ENCODE peak calls at places on chromosomes 12 and 14, in ten cellular contexts. T is epithelial cell of esophagus, O is cardiac fibroblast, S is retinal pigment epithelial cell, A is dorsolateral prefrontal cortex, Z is fibroblast of pulmonary artery, C is stomach, K is AG04449, N is mammary epithelial cell, W is PC-3. Q is an unnamed sample.

GRCh38 chr14:53430870-53431269 is 277.7 kb upstream of the DDHD1 start:
- DNase-seq in T (no peak), O (no peak), S (no peak), A (no peak), Z (no peak), C (no peak), K (no peak), N (no peak), W (peak), Q (no peak)

GRCh38 chr14:53516261-53516774 is 363.2 kb upstream of the DDHD1 start:
- DNase-seq in T (peak), O (peak), S (no peak), A (no peak), Z (peak), C (no peak), K (peak), N (no peak), W (no peak), Q (no peak)

GRCh38 chr12:132061197-132061596 is 82.9 kb downstream of the DDX51 start:
- DNase-seq in T (no peak), O (no peak), S (no peak), A (no peak), Z (no peak), C (no peak), K (no peak), N (no peak), W (no peak), Q (no peak)

GRCh38 chr14:61581340-61581739 is 114.0 kb upstream of the HIF1A start:
- DNase-seq in T (no peak), O (no peak), S (no peak), A (no peak), Z (no peak), C (no peak), K (no peak), N (no peak), W (no peak), Q (no peak)

GRCh38 chr12:104218935-104219334 is 3.4 kb downstream of the TXNRD1 start:
- DNase-seq in T (peak), O (peak), S (peak), A (no peak), Z (peak), C (no peak), K (no peak), N (peak), W (peak), Q (no peak)

GRCh38 chr12:69008510-69008909 is 75.5 kb upstream of the CPM start:
- DNase-seq in T (peak), O (peak), S (no peak), A (no peak), Z (peak), C (no peak), K (no peak), N (peak), W (peak), Q (no peak)

GRCh38 chr12:31570880-31571279 is 20.1 kb downstream of the DENND5B start:
- DNase-seq in T (no peak), O (no peak), S (no peak), A (no peak), Z (peak), C (no peak), K (no peak), N (no peak), W (no peak), Q (no peak)

GRCh38 chr12:112606611-112607366 is 184.8 kb upstream of the RPH3A start:
- DNase-seq in T (no peak), O (no peak), S (no peak), A (no peak), Z (no peak), C (no peak), K (no peak), N (no peak), W (no peak), Q (no peak)

GRCh38 chr12:50765325-50765911 is 1.5 kb downstream of the ATF1 start:
- DNase-seq in T (peak), O (peak), S (no peak), A (no peak), Z (peak), C (peak), K (no peak), N (peak), W (peak), Q (no peak)

GRCh38 chr12:29528161-29528560 is 30.7 kb upstream of the OVCH1 start:
- DNase-seq in T (no peak), O (no peak), S (no peak), A (no peak), Z (no peak), C (no peak), K (no peak), N (no peak), W (no peak), Q (no peak)

GRCh38 chr14:90804776-90805391 is 11.3 kb downstream of the TTC7B start:
- DNase-seq in T (no peak), O (no peak), S (no peak), A (no peak), Z (no peak), C (no peak), K (no peak), N (no peak), W (no peak), Q (no peak)

GRCh38 chr14:63275611-63276010 is 43.1 kb downstream of the GPHB5 start:
- DNase-seq in T (no peak), O (no peak), S (no peak), A (no peak), Z (no peak), C (no peak), K (no peak), N (no peak), W (no peak), Q (no peak)

GRCh38 chr12:47808574-47809380 is 10.9 kb downstream of the HDAC7 start:
- DNase-seq in T (peak), O (peak), S (no peak), A (no peak), Z (no peak), C (no peak), K (no peak), N (peak), W (peak), Q (no peak)

GRCh38 chr14:23538785-23539184 is 12.8 kb downstream of the ZFHX2 start:
- DNase-seq in T (peak), O (peak), S (no peak), A (peak), Z (peak), C (no peak), K (no peak), N (no peak), W (no peak), Q (no peak)

GRCh38 chr14:56117765-56118610 is at the start of gene PELI2:
- DNase-seq in T (peak), O (peak), S (no peak), A (peak), Z (peak), C (peak), K (no peak), N (no peak), W (peak), Q (no peak)

GRCh38 chr14:97692084-97692483 is 894.9 kb downstream of the VRK1 start:
- DNase-seq in T (no peak), O (no peak), S (no peak), A (no peak), Z (no peak), C (no peak), K (no peak), N (no peak), W (no peak), Q (no peak)

GRCh38 chr14:91727121-91727520 is 4.8 kb downstream of the CATSPERB start:
- DNase-seq in T (no peak), O (peak), S (no peak), A (no peak), Z (no peak), C (no peak), K (no peak), N (no peak), W (peak), Q (no peak)

GRCh38 chr14:102086972-102087761 is at the start of gene HSP90AA1:
- DNase-seq in T (peak), O (peak), S (peak), A (peak), Z (peak), C (peak), K (no peak), N (peak), W (peak), Q (no peak)

GRCh38 chr12:81963026-81963425 is 203.9 kb upstream of the PPFIA2 start:
- DNase-seq in T (no peak), O (no peak), S (no peak), A (no peak), Z (no peak), C (no peak), K (no peak), N (no peak), W (no peak), Q (no peak)

GRCh38 chr14:94144765-94145164 is 15.4 kb upstream of the IFI27L2 start:
- DNase-seq in T (no peak), O (no peak), S (no peak), A (no peak), Z (no peak), C (no peak), K (no peak), N (no peak), W (no peak), Q (no peak)

GRCh38 chr14:98548071-98548686 is 723.8 kb downstream of the BCL11B start:
- DNase-seq in T (peak), O (no peak), S (no peak), A (no peak), Z (no peak), C (no peak), K (no peak), N (no peak), W (no peak), Q (no peak)

GRCh38 chr12:9773216-9773877 is 12.6 kb upstream of the CD69 start:
- DNase-seq in T (no peak), O (no peak), S (no peak), A (no peak), Z (no peak), C (no peak), K (no peak), N (no peak), W (no peak), Q (no peak)

GRCh38 chr14:99945732-99946651 is 119.2 kb upstream of the EVL start:
- DNase-seq in T (peak), O (peak), S (no peak), A (no peak), Z (no peak), C (no peak), K (no peak), N (no peak), W (no peak), Q (no peak)

GRCh38 chr14:104398656-104399055 is 180.9 kb upstream of the C14orf180 start:
- DNase-seq in T (no peak), O (no peak), S (no peak), A (no peak), Z (no peak), C (no peak), K (no peak), N (no peak), W (no peak), Q (no peak)

GRCh38 chr12:122473543-122474323 is 27.0 kb downstream of the ZCCHC8 start:
- DNase-seq in T (peak), O (peak), S (no peak), A (no peak), Z (peak), C (peak), K (no peak), N (peak), W (no peak), Q (no peak)

GRCh38 chr12:11998944-11999315 is 71.8 kb upstream of the BCL2L14 start:
- DNase-seq in T (no peak), O (peak), S (no peak), A (no peak), Z (no peak), C (no peak), K (no peak), N (no peak), W (no peak), Q (no peak)

GRCh38 chr12:130497991-130498390 is 160.3 kb downstream of the PIWIL1 start:
- DNase-seq in T (no peak), O (no peak), S (no peak), A (peak), Z (no peak), C (no peak), K (no peak), N (no peak), W (no peak), Q (no peak)

GRCh38 chr14:86596024-86596423 is 1066.1 kb downstream of the FLRT2 start:
- DNase-seq in T (no peak), O (no peak), S (no peak), A (no peak), Z (no peak), C (no peak), K (no peak), N (no peak), W (no peak), Q (no peak)

GRCh38 chr12:14920475-14921126 is 17.7 kb downstream of the ERP27 start:
- DNase-seq in T (no peak), O (no peak), S (no peak), A (no peak), Z (no peak), C (no peak), K (no peak), N (no peak), W (no peak), Q (no peak)

GRCh38 chr12:132640936-132641335 is 22.4 kb downstream of the P2RX2 start:
- DNase-seq in T (no peak), O (no peak), S (no peak), A (no peak), Z (no peak), C (no peak), K (no peak), N (no peak), W (no peak), Q (no peak)

GRCh38 chr12:13101854-13102375 is 1.6 kb downstream of the GSG1 start:
- DNase-seq in T (peak), O (peak), S (no peak), A (no peak), Z (no peak), C (no peak), K (no peak), N (peak), W (peak), Q (no peak)

GRCh38 chr12:9646794-9647622 is 22.5 kb upstream of the CLEC2D start:
- DNase-seq in T (peak), O (peak), S (no peak), A (no peak), Z (peak), C (no peak), K (no peak), N (no peak), W (peak), Q (no peak)

GRCh38 chr14:84797326-84797725 is 732.6 kb upstream of the FLRT2 start:
- DNase-seq in T (no peak), O (no peak), S (no peak), A (no peak), Z (no peak), C (no peak), K (no peak), N (no peak), W (peak), Q (no peak)

GRCh38 chr12:64403708-64404469 is at the start of gene XPOT:
- DNase-seq in T (peak), O (peak), S (peak), A (peak), Z (peak), C (peak), K (peak), N (peak), W (peak), Q (peak)
- H3K4me3 ChIP-seq in T (peak), O (peak), S (peak), A (peak), Z (peak), C (peak), K (peak), N (peak), W (peak), Q (peak)

GRCh38 chr12:108691995-108692808 is 39.1 kb downstream of the CORO1C start:
- DNase-seq in T (no peak), O (peak), S (no peak), A (peak), Z (peak), C (no peak), K (no peak), N (no peak), W (no peak), Q (peak)

GRCh38 chr12:108693186-108693585 is 38.1 kb downstream of the CORO1C start:
- DNase-seq in T (no peak), O (no peak), S (no peak), A (no peak), Z (no peak), C (no peak), K (no peak), N (no peak), W (no peak), Q (no peak)

GRCh38 chr12:108690799-108691153 is 40.5 kb downstream of the CORO1C start:
- DNase-seq in T (no peak), O (no peak), S (no peak), A (no peak), Z (peak), C (no peak), K (no peak), N (no peak), W (no peak), Q (no peak)

GRCh38 chr12:108690191-108690518 is 41.2 kb downstream of the CORO1C start:
- DNase-seq in T (no peak), O (no peak), S (no peak), A (no peak), Z (no peak), C (no peak), K (no peak), N (no peak), W (no peak), Q (no peak)

GRCh38 chr12:108691154-108691994 is 39.9 kb downstream of the CORO1C start:
- DNase-seq in T (peak), O (peak), S (peak), A (peak), Z (peak), C (peak), K (peak), N (peak), W (peak), Q (peak)
- TF ChIP-seq CTCF in T (peak), O (peak), S (peak), A (peak), Z (peak), C (peak), K (peak), N (peak), W (peak), Q (peak)

GRCh38 chr14:68873379-68873778 is 80.5 kb upstream of the ZFP36L1 start:
- DNase-seq in T (peak), O (no peak), S (no peak), A (no peak), Z (no peak), C (no peak), K (no peak), N (no peak), W (no peak), Q (no peak)

GRCh38 chr14:68871392-68871791 is 78.5 kb upstream of the ZFP36L1 start:
- DNase-seq in T (no peak), O (no peak), S (no peak), A (no peak), Z (no peak), C (no peak), K (no peak), N (no peak), W (no peak), Q (no peak)

GRCh38 chr14:68877993-68878575 is 85.2 kb upstream of the ZFP36L1 start:
- DNase-seq in T (no peak), O (no peak), S (no peak), A (no peak), Z (no peak), C (no peak), K (no peak), N (no peak), W (no peak), Q (no peak)

GRCh38 chr14:68876976-68877375 is 84.1 kb upstream of the ZFP36L1 start:
- DNase-seq in T (no peak), O (no peak), S (no peak), A (no peak), Z (no peak), C (no peak), K (no peak), N (no peak), W (no peak), Q (no peak)

DNA sequence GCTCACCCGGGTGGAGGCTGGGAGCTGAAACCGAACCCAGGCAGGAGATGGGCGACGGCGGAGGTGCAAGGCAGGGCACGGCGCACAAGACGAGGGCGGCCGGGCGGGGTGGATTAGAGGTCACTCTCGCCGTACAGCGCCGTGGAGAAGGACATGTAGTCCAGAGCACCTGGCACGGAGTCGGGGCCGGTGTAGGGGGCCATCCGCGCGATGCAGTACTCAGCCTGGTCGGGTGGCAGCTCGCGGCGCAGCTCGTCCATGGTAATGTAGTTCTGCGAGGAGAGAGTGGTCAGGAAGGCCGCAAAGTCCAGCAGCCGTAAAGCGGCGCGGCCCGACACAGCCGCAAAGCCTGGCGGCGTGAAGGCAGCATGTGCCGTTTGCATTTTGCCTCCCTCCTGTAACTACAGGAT is 81.9 kb upstream of the ZFP36L1 start:
- DNase-seq in T (no peak), O (no peak), S (no peak), A (no peak), Z (no peak), C (no peak), K (no peak), N (no peak), W (no peak), Q (no peak)
- H3K4me3 ChIP-seq in T (no peak), O (no peak), S (no peak), A (no peak), Z (no peak), C (no peak), K (no peak), N (no peak), W (no peak), Q (no peak)

DNA sequence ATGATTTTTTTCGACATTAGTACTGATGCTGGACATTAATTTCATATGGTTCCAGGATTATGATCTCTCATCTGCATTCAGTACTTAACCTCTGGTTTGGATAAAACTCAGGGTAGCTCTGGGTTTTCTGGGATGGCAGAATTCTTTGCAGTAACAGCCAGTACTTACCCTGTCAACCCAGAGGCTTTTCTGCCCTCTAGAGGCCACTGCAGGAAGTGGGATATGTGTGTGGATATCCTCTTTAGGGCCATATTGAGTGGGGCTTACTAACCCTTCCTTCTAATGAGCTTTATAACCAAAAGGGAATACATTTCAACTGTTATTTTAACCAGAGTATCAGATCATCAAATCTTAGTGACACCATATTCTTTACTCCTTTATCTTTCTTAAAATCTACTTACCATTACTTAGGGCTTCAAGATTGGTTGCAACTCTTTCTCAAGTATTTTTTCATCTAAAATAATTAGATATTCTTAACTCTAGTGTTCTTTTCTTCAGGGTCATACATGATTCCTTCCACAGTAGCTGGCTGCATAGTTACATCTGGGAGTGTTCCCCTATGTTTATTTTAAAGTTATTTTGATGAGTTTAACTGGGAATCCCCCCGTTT is 488.0 kb upstream of the STXBP6 start:
- DNase-seq in T (peak), O (peak), S (no peak), A (no peak), Z (no peak), C (peak), K (no peak), N (no peak), W (peak), Q (no peak)
- TF ChIP-seq CTCF in T (peak), O (no peak), S (peak), A (peak), Z (peak), C (peak), K (no peak), N (peak), W (peak), Q (peak)

GRCh38 chr14:65296402-65296801 is 116.1 kb upstream of the FUT8 start:
- DNase-seq in T (no peak), O (no peak), S (no peak), A (no peak), Z (peak), C (peak), K (no peak), N (no peak), W (no peak), Q (no peak)

GRCh38 chr14:65297744-65298143 is 114.8 kb upstream of the FUT8 start:
- DNase-seq in T (peak), O (no peak), S (no peak), A (no peak), Z (no peak), C (peak), K (no peak), N (no peak), W (peak), Q (no peak)

GRCh38 chr14:65299837-65300236 is 112.7 kb upstream of the FUT8 start:
- DNase-seq in T (no peak), O (no peak), S (no peak), A (no peak), Z (no peak), C (peak), K (no peak), N (no peak), W (no peak), Q (no peak)

GRCh38 chr14:65301862-65302539 is 110.5 kb upstream of the FUT8 start:
- DNase-seq in T (no peak), O (no peak), S (no peak), A (no peak), Z (no peak), C (peak), K (no peak), N (no peak), W (peak), Q (no peak)

DNA sequence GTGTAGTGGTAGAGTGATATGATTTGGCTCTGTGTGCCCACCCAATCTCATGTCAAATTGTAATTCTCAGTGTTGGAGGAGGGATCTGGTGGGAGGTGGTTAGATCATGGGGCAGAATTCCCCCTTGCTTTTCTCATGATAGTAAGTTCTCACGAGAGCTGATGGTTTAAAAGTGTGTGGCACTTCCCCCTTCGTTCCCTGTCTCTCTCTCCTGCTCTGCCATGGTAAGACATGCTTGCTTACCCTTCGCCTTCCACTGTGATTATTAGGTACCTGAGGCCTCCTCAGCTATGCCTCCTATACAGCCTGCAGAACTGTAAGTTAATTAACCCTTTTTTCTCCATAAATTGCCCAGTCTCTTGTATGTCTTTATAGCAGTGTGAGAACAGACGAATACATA is 115.7 kb upstream of the FUT8 start:
- DNase-seq in T (no peak), O (no peak), S (no peak), A (no peak), Z (no peak), C (peak), K (no peak), N (no peak), W (no peak), Q (no peak)
- H3K4me3 ChIP-seq in T (no peak), O (no peak), S (no peak), A (no peak), Z (no peak), C (no peak), K (no peak), N (no peak), W (no peak), Q (no peak)

GRCh38 chr14:51652168-51653095 is 722 bp downstream of the FRMD6 start:
- DNase-seq in T (no peak), O (no peak), S (no peak), A (peak), Z (no peak), C (peak), K (no peak), N (no peak), W (peak), Q (no peak)
- TF ChIP-seq CTCF in T (no peak), O (no peak), S (no peak), A (no peak), Z (no peak), C (no peak), K (no peak), N (no peak), W (peak), Q (no peak)

Q was measured in epithelial cell of proximal tubule.